ENCODE peak calls at places on chromosome 22, in ten cellular contexts. One of them, this sample, is unnamed.
A peak's percentile ranks its signal among the peaks of the same experiment; 100 is the strongest.

GRCh38 chr22:45542001-45542520 is 39.4 kb downstream of the FBLN1 start:
- DNase-seq in lower lobe of right lung: no peak
- DNase-seq in ovary: no peak
- DNase-seq in heart right ventricle: no peak
- DNase-seq in psoas muscle: no peak
- DNase-seq in neuronal stem cell: no peak
- DNase-seq in astrocyte: no peak
- DNase-seq in HAP-1: no peak
- DNase-seq in fibroblast of lung: no peak
- DNase-seq in A549: no peak
- DNase-seq in this sample: no peak

GRCh38 chr22:39634530-39635399 is 64.2 kb downstream of the CACNA1I start:
- DNase-seq in lower lobe of right lung: no peak
- DNase-seq in ovary: no peak
- DNase-seq in heart right ventricle: no peak
- DNase-seq in psoas muscle: no peak
- DNase-seq in neuronal stem cell: no peak
- DNase-seq in astrocyte: peak; percentile 83
- DNase-seq in HAP-1: peak; percentile 78
- DNase-seq in fibroblast of lung: peak; percentile 72
- DNase-seq in A549: peak; percentile 75
- DNase-seq in this sample: no peak

GRCh38 chr22:32281092-32281491 is 25.9 kb upstream of the SLC5A4 start:
- DNase-seq in lower lobe of right lung: no peak
- DNase-seq in ovary: no peak
- DNase-seq in heart right ventricle: no peak
- DNase-seq in psoas muscle: no peak
- DNase-seq in neuronal stem cell: no peak
- DNase-seq in astrocyte: peak; percentile 57
- DNase-seq in HAP-1: no peak
- DNase-seq in fibroblast of lung: no peak
- DNase-seq in A549: peak; percentile 1
- DNase-seq in this sample: no peak

GRCh38 chr22:33083212-33083611 is 25.0 kb upstream of the SYN3 start:
- DNase-seq in lower lobe of right lung: no peak
- DNase-seq in ovary: no peak
- DNase-seq in heart right ventricle: no peak
- DNase-seq in psoas muscle: no peak
- DNase-seq in neuronal stem cell: no peak
- DNase-seq in astrocyte: no peak
- DNase-seq in HAP-1: no peak
- DNase-seq in fibroblast of lung: no peak
- DNase-seq in A549: no peak
- DNase-seq in this sample: no peak

GRCh38 chr22:26585104-26585790 is 4.7 kb downstream of the TPST2 start:
- DNase-seq in lower lobe of right lung: peak; percentile 66
- DNase-seq in ovary: peak; percentile 41
- DNase-seq in heart right ventricle: peak; percentile 81
- DNase-seq in psoas muscle: peak; percentile 69
- DNase-seq in neuronal stem cell: no peak
- DNase-seq in astrocyte: peak; percentile 72
- DNase-seq in HAP-1: no peak
- DNase-seq in fibroblast of lung: peak; percentile 80
- DNase-seq in A549: peak; percentile 22
- DNase-seq in this sample: peak; percentile 74

GRCh38 chr22:41341990-41342389 is 39.8 kb upstream of the TEF start:
- DNase-seq in lower lobe of right lung: no peak
- DNase-seq in ovary: no peak
- DNase-seq in heart right ventricle: no peak
- DNase-seq in psoas muscle: no peak
- DNase-seq in neuronal stem cell: no peak
- DNase-seq in astrocyte: no peak
- DNase-seq in HAP-1: no peak
- DNase-seq in fibroblast of lung: no peak
- DNase-seq in A549: no peak
- DNase-seq in this sample: no peak

GRCh38 chr22:29009148-29009547 is 52.5 kb downstream of the C22orf31 start:
- DNase-seq in lower lobe of right lung: no peak
- DNase-seq in ovary: no peak
- DNase-seq in heart right ventricle: no peak
- DNase-seq in psoas muscle: no peak
- DNase-seq in neuronal stem cell: no peak
- DNase-seq in astrocyte: peak; percentile 22
- DNase-seq in HAP-1: no peak
- DNase-seq in fibroblast of lung: no peak
- DNase-seq in A549: no peak
- DNase-seq in this sample: no peak

GRCh38 chr22:34943830-34944229 is 122.1 kb upstream of the ISX start:
- DNase-seq in lower lobe of right lung: no peak
- DNase-seq in ovary: no peak
- DNase-seq in heart right ventricle: no peak
- DNase-seq in psoas muscle: no peak
- DNase-seq in neuronal stem cell: no peak
- DNase-seq in astrocyte: no peak
- DNase-seq in HAP-1: no peak
- DNase-seq in fibroblast of lung: no peak
- DNase-seq in A549: peak; percentile 4
- DNase-seq in this sample: no peak

GRCh38 chr22:42431401-42432019 is 693 bp downstream of the NFAM1 start:
- DNase-seq in lower lobe of right lung: no peak
- DNase-seq in ovary: no peak
- DNase-seq in heart right ventricle: no peak
- DNase-seq in psoas muscle: no peak
- DNase-seq in neuronal stem cell: no peak
- DNase-seq in astrocyte: no peak
- DNase-seq in HAP-1: no peak
- DNase-seq in fibroblast of lung: no peak
- DNase-seq in A549: no peak
- DNase-seq in this sample: no peak

GRCh38 chr22:42428760-42429159 is 3.4 kb downstream of the NFAM1 start:
- DNase-seq in lower lobe of right lung: no peak
- DNase-seq in ovary: no peak
- DNase-seq in heart right ventricle: no peak
- DNase-seq in psoas muscle: no peak
- DNase-seq in neuronal stem cell: no peak
- DNase-seq in astrocyte: no peak
- DNase-seq in HAP-1: no peak
- DNase-seq in fibroblast of lung: no peak
- DNase-seq in A549: no peak
- DNase-seq in this sample: no peak

GRCh38 chr22:42432818-42433217 is 615 bp upstream of the NFAM1 start:
- DNase-seq in lower lobe of right lung: no peak
- DNase-seq in ovary: no peak
- DNase-seq in heart right ventricle: no peak
- DNase-seq in psoas muscle: no peak
- DNase-seq in neuronal stem cell: no peak
- DNase-seq in astrocyte: no peak
- DNase-seq in HAP-1: no peak
- DNase-seq in fibroblast of lung: no peak
- DNase-seq in A549: no peak
- DNase-seq in this sample: no peak

GRCh38 chr22:42432020-42432596 is at the start of gene NFAM1:
- DNase-seq in lower lobe of right lung: peak; percentile 86
- DNase-seq in ovary: no peak
- DNase-seq in heart right ventricle: peak; percentile 54
- DNase-seq in psoas muscle: peak; percentile 41
- DNase-seq in neuronal stem cell: no peak
- DNase-seq in astrocyte: no peak
- DNase-seq in HAP-1: no peak
- DNase-seq in fibroblast of lung: no peak
- DNase-seq in A549: no peak
- DNase-seq in this sample: no peak

DNA sequence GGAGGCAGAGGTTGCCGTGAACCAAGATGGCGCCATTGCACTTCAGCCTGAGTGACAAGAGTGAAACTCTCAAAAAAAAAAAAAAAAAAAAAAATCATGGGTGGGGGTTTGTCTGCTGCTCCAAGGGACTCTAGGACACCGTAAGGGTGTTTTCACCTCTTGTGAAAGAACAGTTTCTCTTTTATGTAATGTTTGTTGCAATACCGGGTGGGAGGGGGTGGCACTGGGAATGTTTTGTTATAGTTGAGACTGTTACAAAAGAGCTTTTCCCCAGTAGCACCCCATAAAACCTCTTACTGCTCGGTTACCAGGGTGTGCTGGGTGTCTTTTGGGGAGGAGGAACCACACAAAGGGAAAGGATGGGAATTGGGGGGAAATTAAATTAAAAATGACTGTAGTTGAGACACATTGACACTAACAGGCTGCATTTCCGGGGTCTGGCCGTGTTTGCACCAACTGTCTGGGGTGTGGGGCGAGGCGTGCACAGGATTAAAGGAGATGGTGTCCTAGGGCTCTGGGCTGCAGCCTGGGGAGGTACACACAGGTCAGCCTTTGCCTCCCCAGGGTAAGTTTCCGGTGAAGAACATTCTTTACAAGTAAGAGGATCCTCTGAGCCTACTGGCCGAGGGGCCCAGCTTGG is 1.6 kb downstream of the NFAM1 start:
- DNase-seq in lower lobe of right lung: no peak
- DNase-seq in ovary: no peak
- DNase-seq in heart right ventricle: no peak
- DNase-seq in psoas muscle: no peak
- DNase-seq in neuronal stem cell: no peak
- DNase-seq in astrocyte: no peak
- DNase-seq in HAP-1: no peak
- DNase-seq in fibroblast of lung: no peak
- DNase-seq in A549: no peak
- DNase-seq in this sample: no peak
- H3K4me1 ChIP-seq in lower lobe of right lung: peaks cover 1% of the 10 kb centered on the region
- H3K4me1 ChIP-seq in ovary: no peaks in the 10 kb centered on the region
- H3K4me1 ChIP-seq in heart right ventricle: peaks cover 16% of the 10 kb centered on the region
- H3K4me1 ChIP-seq in psoas muscle: no peaks in the 10 kb centered on the region
- H3K4me1 ChIP-seq in neuronal stem cell: peaks cover 21% of the 10 kb centered on the region
- H3K4me1 ChIP-seq in astrocyte: no peaks in the 10 kb centered on the region
- H3K4me1 ChIP-seq in HAP-1: no peaks in the 10 kb centered on the region
- H3K4me1 ChIP-seq in fibroblast of lung: no peaks in the 10 kb centered on the region
- H3K4me1 ChIP-seq in A549: no peaks in the 10 kb centered on the region
- H3K4me1 ChIP-seq in this sample: no peaks in the 10 kb centered on the region

GRCh38 chr22:24951942-24952836 is at the start of gene KIAA1671:
- DNase-seq in lower lobe of right lung: peak; percentile 87
- DNase-seq in ovary: peak; percentile 89
- DNase-seq in heart right ventricle: peak; percentile 91
- DNase-seq in psoas muscle: peak; percentile 85
- DNase-seq in neuronal stem cell: peak; percentile 98
- DNase-seq in astrocyte: no peak
- DNase-seq in HAP-1: peak; percentile 91
- DNase-seq in fibroblast of lung: peak; percentile 48
- DNase-seq in A549: peak; percentile 84
- DNase-seq in this sample: peak; percentile 82

GRCh38 chr22:24952837-24953293 is 349 bp downstream of the KIAA1671 start:
- DNase-seq in lower lobe of right lung: peak; percentile 76
- DNase-seq in ovary: peak; percentile 63
- DNase-seq in heart right ventricle: peak; percentile 52
- DNase-seq in psoas muscle: peak; percentile 47
- DNase-seq in neuronal stem cell: peak; percentile 65
- DNase-seq in astrocyte: peak; percentile 31
- DNase-seq in HAP-1: peak; percentile 78
- DNase-seq in fibroblast of lung: peak; percentile 47
- DNase-seq in A549: peak; percentile 67
- DNase-seq in this sample: no peak

GRCh38 chr22:24953294-24954113 is 988 bp downstream of the KIAA1671 start:
- DNase-seq in lower lobe of right lung: peak; percentile 65
- DNase-seq in ovary: peak; percentile 40
- DNase-seq in heart right ventricle: peak; percentile 60
- DNase-seq in psoas muscle: peak; percentile 25
- DNase-seq in neuronal stem cell: no peak
- DNase-seq in astrocyte: no peak
- DNase-seq in HAP-1: peak; percentile 41
- DNase-seq in fibroblast of lung: no peak
- DNase-seq in A549: no peak
- DNase-seq in this sample: no peak

GRCh38 chr22:24954856-24955255 is 2.3 kb downstream of the KIAA1671 start:
- DNase-seq in lower lobe of right lung: no peak
- DNase-seq in ovary: no peak
- DNase-seq in heart right ventricle: no peak
- DNase-seq in psoas muscle: no peak
- DNase-seq in neuronal stem cell: no peak
- DNase-seq in astrocyte: no peak
- DNase-seq in HAP-1: no peak
- DNase-seq in fibroblast of lung: no peak
- DNase-seq in A549: no peak
- DNase-seq in this sample: no peak

GRCh38 chr22:24954114-24954463 is 1.6 kb downstream of the KIAA1671 start:
- DNase-seq in lower lobe of right lung: no peak
- DNase-seq in ovary: no peak
- DNase-seq in heart right ventricle: no peak
- DNase-seq in psoas muscle: no peak
- DNase-seq in neuronal stem cell: no peak
- DNase-seq in astrocyte: peak; percentile 21
- DNase-seq in HAP-1: peak; percentile 40
- DNase-seq in fibroblast of lung: no peak
- DNase-seq in A549: no peak
- DNase-seq in this sample: no peak
- H3K4me3 ChIP-seq in lower lobe of right lung: peak overlapping the region; percentile 79
- H3K4me3 ChIP-seq in ovary: peak overlapping the region; percentile 54
- H3K4me3 ChIP-seq in heart right ventricle: peak overlapping the region; percentile 90
- H3K4me3 ChIP-seq in psoas muscle: peak overlapping the region; percentile 76
- H3K4me3 ChIP-seq in neuronal stem cell: peak overlapping the region; percentile 67
- H3K4me3 ChIP-seq in astrocyte: no peak overlapping the region
- H3K4me3 ChIP-seq in HAP-1: peak overlapping the region; percentile 48
- H3K4me3 ChIP-seq in fibroblast of lung: no peak overlapping the region
- H3K4me3 ChIP-seq in A549: peak overlapping the region; percentile 67
- H3K4me3 ChIP-seq in this sample: peak overlapping the region; percentile 83

GRCh38 chr22:46576556-46577351 is 39.3 kb upstream of the CELSR1 start:
- DNase-seq in lower lobe of right lung: peak; percentile 70
- DNase-seq in ovary: peak; percentile 42
- DNase-seq in heart right ventricle: peak; percentile 71
- DNase-seq in psoas muscle: peak; percentile 64
- DNase-seq in neuronal stem cell: peak; percentile 55
- DNase-seq in astrocyte: no peak
- DNase-seq in HAP-1: peak; percentile 72
- DNase-seq in fibroblast of lung: peak; percentile 42
- DNase-seq in A549: no peak
- DNase-seq in this sample: no peak

GRCh38 chr22:46578824-46579561 is 41.2 kb upstream of the GRAMD4 start:
- DNase-seq in lower lobe of right lung: peak; percentile 63
- DNase-seq in ovary: no peak
- DNase-seq in heart right ventricle: peak; percentile 68
- DNase-seq in psoas muscle: peak; percentile 54
- DNase-seq in neuronal stem cell: no peak
- DNase-seq in astrocyte: no peak
- DNase-seq in HAP-1: no peak
- DNase-seq in fibroblast of lung: peak; percentile 71
- DNase-seq in A549: no peak
- DNase-seq in this sample: peak; percentile 84

GRCh38 chr22:46579751-46580449 is 40.3 kb upstream of the GRAMD4 start:
- DNase-seq in lower lobe of right lung: no peak
- DNase-seq in ovary: no peak
- DNase-seq in heart right ventricle: peak; percentile 17
- DNase-seq in psoas muscle: no peak
- DNase-seq in neuronal stem cell: no peak
- DNase-seq in astrocyte: no peak
- DNase-seq in HAP-1: no peak
- DNase-seq in fibroblast of lung: no peak
- DNase-seq in A549: no peak
- DNase-seq in this sample: no peak

GRCh38 chr22:46577361-46578249 is 40.2 kb upstream of the CELSR1 start:
- DNase-seq in lower lobe of right lung: peak; percentile 60
- DNase-seq in ovary: no peak
- DNase-seq in heart right ventricle: peak; percentile 44
- DNase-seq in psoas muscle: no peak
- DNase-seq in neuronal stem cell: no peak
- DNase-seq in astrocyte: no peak
- DNase-seq in HAP-1: no peak
- DNase-seq in fibroblast of lung: no peak
- DNase-seq in A549: no peak
- DNase-seq in this sample: no peak

DNA sequence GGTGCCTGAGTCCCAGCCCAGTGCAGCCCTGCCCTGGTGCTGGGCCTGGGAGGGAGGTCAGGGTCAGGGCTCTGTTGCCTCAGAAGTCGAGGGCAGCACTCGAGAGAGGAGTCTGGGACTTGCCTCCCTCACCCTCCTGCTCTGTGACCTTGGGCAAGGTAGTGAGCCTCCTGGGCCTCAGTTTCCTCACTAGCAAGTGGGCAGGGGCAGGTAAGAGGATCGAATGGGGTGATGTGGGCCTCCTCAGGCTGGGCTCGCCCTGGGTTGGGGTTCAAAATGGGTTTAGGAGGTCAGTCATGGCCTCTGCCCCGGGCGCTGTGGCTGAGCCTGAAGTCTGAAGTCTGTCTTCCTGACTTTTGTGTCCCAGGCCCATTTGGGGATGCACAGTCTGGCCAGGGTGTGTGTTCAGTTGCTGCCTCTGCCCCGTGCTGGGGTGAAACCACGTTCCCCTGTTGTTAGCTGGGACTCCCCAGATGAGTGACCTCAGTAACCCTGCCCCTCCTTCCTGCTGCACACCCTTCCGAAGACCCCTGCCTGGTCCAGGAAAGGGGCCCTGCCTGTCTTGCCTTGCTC is 40.9 kb upstream of the CELSR1 start:
- DNase-seq in lower lobe of right lung: peak; percentile 46
- DNase-seq in ovary: no peak
- DNase-seq in heart right ventricle: peak; percentile 18
- DNase-seq in psoas muscle: no peak
- DNase-seq in neuronal stem cell: no peak
- DNase-seq in astrocyte: no peak
- DNase-seq in HAP-1: no peak
- DNase-seq in fibroblast of lung: no peak
- DNase-seq in A549: no peak
- DNase-seq in this sample: no peak
- H3K4me1 ChIP-seq in lower lobe of right lung: peaks cover 75% of the 10 kb centered on the region
- H3K4me1 ChIP-seq in ovary: peaks cover 11% of the 10 kb centered on the region
- H3K4me1 ChIP-seq in heart right ventricle: peaks cover 82% of the 10 kb centered on the region
- H3K4me1 ChIP-seq in psoas muscle: peaks cover 50% of the 10 kb centered on the region
- H3K4me1 ChIP-seq in neuronal stem cell: peaks cover 29% of the 10 kb centered on the region
- H3K4me1 ChIP-seq in astrocyte: peaks cover 22% of the 10 kb centered on the region
- H3K4me1 ChIP-seq in HAP-1: peaks cover 8% of the 10 kb centered on the region
- H3K4me1 ChIP-seq in fibroblast of lung: no peaks in the 10 kb centered on the region
- H3K4me1 ChIP-seq in A549: peaks cover 50% of the 10 kb centered on the region
- H3K4me1 ChIP-seq in this sample: peaks cover 81% of the 10 kb centered on the region

GRCh38 chr22:44525872-44526271 is 27.8 kb upstream of the RTL6 start:
- DNase-seq in lower lobe of right lung: no peak
- DNase-seq in ovary: no peak
- DNase-seq in heart right ventricle: no peak
- DNase-seq in psoas muscle: no peak
- DNase-seq in neuronal stem cell: no peak
- DNase-seq in astrocyte: no peak
- DNase-seq in HAP-1: no peak
- DNase-seq in fibroblast of lung: peak; percentile 19
- DNase-seq in A549: no peak
- DNase-seq in this sample: no peak

GRCh38 chr22:44526431-44527115 is 28.5 kb upstream of the RTL6 start:
- DNase-seq in lower lobe of right lung: no peak
- DNase-seq in ovary: no peak
- DNase-seq in heart right ventricle: no peak
- DNase-seq in psoas muscle: no peak
- DNase-seq in neuronal stem cell: no peak
- DNase-seq in astrocyte: no peak
- DNase-seq in HAP-1: no peak
- DNase-seq in fibroblast of lung: no peak
- DNase-seq in A549: no peak
- DNase-seq in this sample: peak; percentile 47

GRCh38 chr22:44522526-44523170 is 24.6 kb upstream of the RTL6 start:
- DNase-seq in lower lobe of right lung: no peak
- DNase-seq in ovary: no peak
- DNase-seq in heart right ventricle: no peak
- DNase-seq in psoas muscle: no peak
- DNase-seq in neuronal stem cell: no peak
- DNase-seq in astrocyte: no peak
- DNase-seq in HAP-1: no peak
- DNase-seq in fibroblast of lung: no peak
- DNase-seq in A549: no peak
- DNase-seq in this sample: peak; percentile 43

GRCh38 chr22:44524806-44525205 is 26.8 kb upstream of the RTL6 start:
- DNase-seq in lower lobe of right lung: no peak
- DNase-seq in ovary: no peak
- DNase-seq in heart right ventricle: no peak
- DNase-seq in psoas muscle: no peak
- DNase-seq in neuronal stem cell: no peak
- DNase-seq in astrocyte: no peak
- DNase-seq in HAP-1: no peak
- DNase-seq in fibroblast of lung: no peak
- DNase-seq in A549: no peak
- DNase-seq in this sample: no peak

DNA sequence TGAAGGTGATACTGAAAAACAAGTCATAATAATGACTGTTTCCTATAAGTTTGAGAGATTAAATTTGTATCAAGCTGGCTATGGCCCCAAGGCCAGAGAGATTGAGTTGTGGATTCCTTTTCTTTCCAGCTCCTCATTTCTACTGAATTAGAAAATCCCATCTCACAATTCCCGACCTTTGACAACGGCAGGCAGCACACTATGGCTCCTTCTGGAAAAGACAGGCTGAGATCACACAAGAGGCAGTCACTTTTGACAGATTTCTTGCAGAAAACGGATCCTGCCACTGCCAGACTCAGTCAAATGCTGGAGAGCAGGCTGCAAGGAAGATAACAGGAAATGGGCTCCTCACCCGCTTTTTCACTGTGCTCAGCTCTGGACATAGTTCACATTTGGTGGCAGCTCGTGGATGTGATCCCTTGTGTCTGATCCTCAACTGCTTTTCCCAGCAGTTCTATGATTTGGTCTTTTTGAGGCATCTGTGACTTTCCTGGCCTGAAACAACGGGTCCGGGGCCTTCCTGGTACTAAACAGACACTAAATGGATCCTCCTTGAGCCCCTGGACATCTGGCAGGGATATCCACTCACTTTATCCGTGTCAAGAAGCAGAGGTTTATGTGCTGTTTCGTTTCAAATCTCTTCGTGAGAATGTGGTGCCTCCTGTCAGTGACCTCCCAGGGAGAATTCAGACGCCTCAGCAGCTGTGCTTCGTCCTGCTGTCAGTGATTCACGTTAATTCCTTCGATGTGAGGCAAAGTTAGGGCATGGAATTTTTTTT is 26.1 kb upstream of the RTL6 start:
- DNase-seq in lower lobe of right lung: no peak
- DNase-seq in ovary: peak; percentile 77
- DNase-seq in heart right ventricle: no peak
- DNase-seq in psoas muscle: peak; percentile 43
- DNase-seq in neuronal stem cell: no peak
- DNase-seq in astrocyte: peak; percentile 93
- DNase-seq in HAP-1: no peak
- DNase-seq in fibroblast of lung: peak; percentile 94
- DNase-seq in A549: no peak
- DNase-seq in this sample: peak; percentile 61
- H3K4me3 ChIP-seq in lower lobe of right lung: no peak overlapping the region
- H3K4me3 ChIP-seq in ovary: no peak overlapping the region
- H3K4me3 ChIP-seq in heart right ventricle: no peak overlapping the region
- H3K4me3 ChIP-seq in psoas muscle: no peak overlapping the region
- H3K4me3 ChIP-seq in neuronal stem cell: no peak overlapping the region
- H3K4me3 ChIP-seq in astrocyte: no peak overlapping the region
- H3K4me3 ChIP-seq in HAP-1: no peak overlapping the region
- H3K4me3 ChIP-seq in fibroblast of lung: peak overlapping the region; percentile 10
- H3K4me3 ChIP-seq in A549: no peak overlapping the region
- H3K4me3 ChIP-seq in this sample: no peak overlapping the region

This sample was measured in right atrium auricular region.